ENCODE peak calls at places on chromosome 14, in eight cellular contexts. R is pancreas, E is suprapubic skin, I is small intestine, A is Peyer's patch, N is PC-3, G is IMR-90, J is astrocyte. S is an unnamed sample. For H3K4me1 and H3K36me3, the result is how much of the 10 kb centered on the place peaks cover.

GRCh38 chr14:43539210-43539609 is 967.9 kb downstream of the FSCB start:
- DNase-seq in R (no peak), E (no peak), I (no peak), A (no peak), N (peak), G (peak), J (no peak), S (no peak)

GRCh38 chr14:73755434-73756014 is 41.3 kb upstream of the PNMA1 start:
- DNase-seq in R (no peak), E (no peak), I (peak), A (peak), N (no peak), G (no peak), J (no peak), S (no peak)

GRCh38 chr14:80645667-80646413 is 295.7 kb downstream of the CEP128 start:
- DNase-seq in R (no peak), E (no peak), I (no peak), A (no peak), N (peak), G (no peak), J (no peak), S (no peak)

GRCh38 chr14:24394275-24394674 is 4.5 kb upstream of the NYNRIN start:
- DNase-seq in R (no peak), E (no peak), I (no peak), A (no peak), N (peak), G (no peak), J (no peak), S (no peak)

GRCh38 chr14:104265918-104266642 is 127.7 kb downstream of the KIF26A start:
- DNase-seq in R (peak), E (no peak), I (no peak), A (no peak), N (no peak), G (no peak), J (no peak), S (no peak)

GRCh38 chr14:103109789-103110415 is 13.4 kb upstream of the TNFAIP2 start:
- DNase-seq in R (no peak), E (no peak), I (no peak), A (no peak), N (peak), G (peak), J (peak), S (peak)

GRCh38 chr14:104595911-104596450 is 8.6 kb downstream of the TMEM179 start:
- DNase-seq in R (peak), E (no peak), I (no peak), A (no peak), N (no peak), G (no peak), J (no peak), S (no peak)

GRCh38 chr14:44316647-44317432 is 190.2 kb downstream of the FSCB start:
- DNase-seq in R (no peak), E (no peak), I (peak), A (no peak), N (peak), G (peak), J (peak), S (peak)

GRCh38 chr14:49970474-49971147 is 77.7 kb downstream of the ARF6 start:
- DNase-seq in R (no peak), E (no peak), I (peak), A (no peak), N (no peak), G (peak), J (peak), S (peak)

GRCh38 chr14:99972748-99973466 is 92.3 kb upstream of the EVL start:
- DNase-seq in R (no peak), E (no peak), I (no peak), A (no peak), N (no peak), G (no peak), J (peak), S (no peak)

GRCh38 chr14:101235042-101235871 is 326.0 kb upstream of the DIO3 start:
- DNase-seq in R (peak), E (peak), I (peak), A (no peak), N (peak), G (peak), J (peak), S (peak)

GRCh38 chr14:71591929-71592328 is 340.3 kb upstream of the RGS6 start:
- DNase-seq in R (no peak), E (no peak), I (peak), A (no peak), N (peak), G (peak), J (peak), S (peak)

GRCh38 chr14:86712176-86712575 is 1182.2 kb downstream of the FLRT2 start:
- DNase-seq in R (no peak), E (no peak), I (no peak), A (no peak), N (no peak), G (peak), J (no peak), S (no peak)

GRCh38 chr14:88154321-88154720 is 149.4 kb downstream of the GPR65 start:
- DNase-seq in R (no peak), E (no peak), I (no peak), A (no peak), N (no peak), G (no peak), J (no peak), S (no peak)
- H3K4me1 ChIP-seq in R (under half), E (under half), I (under half), A (under half), N (under half), G (under half), J (under half), S (under half)

DNA sequence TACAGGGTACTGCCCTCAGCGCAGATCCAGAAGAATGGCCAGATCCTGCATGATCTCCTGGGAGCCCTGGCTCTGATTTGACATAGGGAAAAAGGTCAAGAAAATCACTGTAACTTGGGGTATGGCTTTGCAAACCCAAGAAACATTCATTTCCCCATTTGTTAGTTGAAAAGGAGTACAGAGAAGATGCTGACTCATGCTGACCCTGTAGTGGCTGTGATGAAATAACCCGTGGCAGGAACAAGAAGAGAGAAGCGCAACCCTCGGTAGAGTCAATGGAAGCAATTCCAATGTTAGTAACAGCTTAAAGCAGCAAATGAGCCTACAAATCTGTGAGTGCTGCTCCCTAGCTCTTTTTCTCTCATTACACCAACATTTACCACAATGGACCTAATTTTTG is 281.6 kb upstream of the NPAS3 start:
- DNase-seq in R (no peak), E (no peak), I (no peak), A (no peak), N (peak), G (peak), J (peak), S (peak)
- H3K27ac ChIP-seq in R (no peak), E (no peak), I (no peak), A (no peak), N (no peak), G (no peak), J (no peak), S (peak)

DNA sequence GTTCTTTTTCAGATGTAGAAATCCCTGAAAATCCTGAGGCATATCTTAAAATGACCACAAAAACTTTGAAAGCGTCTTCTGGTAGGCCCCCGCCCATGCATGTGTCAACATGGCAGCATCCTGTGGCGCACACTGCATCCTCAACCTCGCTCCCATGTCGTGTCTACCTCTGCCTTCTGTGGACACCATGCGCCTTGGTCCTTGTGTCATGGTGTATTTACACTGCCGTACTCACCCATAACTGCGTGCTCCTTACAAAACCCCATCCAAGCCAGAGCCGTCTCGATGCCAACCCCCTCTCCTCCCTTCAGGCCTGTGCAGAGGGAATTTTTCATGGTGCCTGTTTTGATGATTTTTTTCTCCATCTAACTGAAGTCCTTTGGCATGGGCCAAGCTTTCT is 78.9 kb downstream of the ESR2 start:
- DNase-seq in R (no peak), E (peak), I (no peak), A (no peak), N (no peak), G (no peak), J (no peak), S (no peak)
- H3K36me3 ChIP-seq in R (under half), E (half or more), I (half or more), A (under half), N (under half), G (under half), J (under half), S (under half)

GRCh38 chr14:58637391-58638230 is at the start of gene DACT1:
- DNase-seq in R (peak), E (no peak), I (peak), A (peak), N (peak), G (peak), J (peak), S (peak)

GRCh38 chr14:58639842-58640484 is 2.2 kb downstream of the DACT1 start:
- DNase-seq in R (no peak), E (no peak), I (peak), A (no peak), N (peak), G (peak), J (peak), S (peak)

GRCh38 chr14:58636129-58636528 is 1.6 kb upstream of the DACT1 start:
- DNase-seq in R (no peak), E (no peak), I (no peak), A (no peak), N (no peak), G (no peak), J (no peak), S (no peak)

GRCh38 chr14:58637040-58637390 is 747 bp upstream of the DACT1 start:
- DNase-seq in R (no peak), E (no peak), I (peak), A (no peak), N (peak), G (peak), J (peak), S (peak)

GRCh38 chr14:58638231-58639205 is 756 bp downstream of the DACT1 start:
- DNase-seq in R (peak), E (no peak), I (peak), A (no peak), N (peak), G (peak), J (peak), S (peak)
- H3K4me1 ChIP-seq in R (under half), E (under half), I (under half), A (under half), N (under half), G (under half), J (under half), S (under half)

GRCh38 chr14:89293349-89293916 is 123.6 kb downstream of the FOXN3 start:
- DNase-seq in R (no peak), E (no peak), I (no peak), A (no peak), N (no peak), G (no peak), J (no peak), S (no peak)

GRCh38 chr14:89292579-89293348 is 124.3 kb downstream of the FOXN3 start:
- DNase-seq in R (no peak), E (no peak), I (no peak), A (no peak), N (no peak), G (no peak), J (no peak), S (no peak)

GRCh38 chr14:89289477-89289876 is 127.6 kb downstream of the FOXN3 start:
- DNase-seq in R (no peak), E (no peak), I (no peak), A (no peak), N (no peak), G (no peak), J (no peak), S (no peak)

GRCh38 chr14:89290813-89291212 is 126.2 kb downstream of the FOXN3 start:
- DNase-seq in R (no peak), E (no peak), I (no peak), A (no peak), N (no peak), G (no peak), J (no peak), S (no peak)

DNA sequence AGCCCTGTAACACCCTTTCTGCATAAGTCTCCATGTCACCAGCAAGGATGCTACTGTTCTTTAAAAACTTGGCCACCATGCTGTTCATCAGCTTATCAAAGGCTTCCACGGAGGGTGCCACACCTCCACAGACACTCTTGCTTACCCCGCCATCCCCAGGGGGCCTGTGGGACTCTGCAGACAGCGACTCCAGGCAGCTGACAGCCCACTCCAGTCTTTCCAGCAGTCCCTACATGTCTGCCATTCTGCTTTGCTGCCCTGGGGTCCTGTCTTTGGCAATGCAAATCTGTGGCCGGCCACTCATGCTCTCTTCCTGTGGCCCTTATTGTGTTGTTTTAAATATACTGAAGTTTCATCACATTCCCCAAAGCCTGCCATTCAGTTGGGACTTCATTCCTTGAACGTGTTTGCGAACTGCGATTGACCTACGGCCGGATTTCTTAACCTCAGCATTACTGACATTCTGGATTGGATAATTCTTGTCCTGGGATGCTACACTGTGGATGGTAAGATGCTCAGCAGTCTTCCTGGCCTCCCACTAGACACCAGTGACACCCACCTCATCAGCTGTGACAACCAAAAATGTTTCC is 125.6 kb downstream of the FOXN3 start:
- DNase-seq in R (no peak), E (no peak), I (no peak), A (no peak), N (no peak), G (no peak), J (no peak), S (no peak)
- H3K27ac ChIP-seq in R (no peak), E (no peak), I (no peak), A (no peak), N (no peak), G (no peak), J (no peak), S (no peak)

GRCh38 chr14:98082833-98083232 is 1189.2 kb downstream of the BCL11B start:
- DNase-seq in R (no peak), E (no peak), I (no peak), A (no peak), N (no peak), G (no peak), J (no peak), S (no peak)

GRCh38 chr14:98077176-98077575 is 1194.8 kb downstream of the BCL11B start:
- DNase-seq in R (no peak), E (no peak), I (no peak), A (no peak), N (no peak), G (no peak), J (no peak), S (no peak)
- H3K36me3 ChIP-seq in R (under half), E (under half), I (under half), A (under half), N (under half), G (under half), J (under half), S (under half)

DNA sequence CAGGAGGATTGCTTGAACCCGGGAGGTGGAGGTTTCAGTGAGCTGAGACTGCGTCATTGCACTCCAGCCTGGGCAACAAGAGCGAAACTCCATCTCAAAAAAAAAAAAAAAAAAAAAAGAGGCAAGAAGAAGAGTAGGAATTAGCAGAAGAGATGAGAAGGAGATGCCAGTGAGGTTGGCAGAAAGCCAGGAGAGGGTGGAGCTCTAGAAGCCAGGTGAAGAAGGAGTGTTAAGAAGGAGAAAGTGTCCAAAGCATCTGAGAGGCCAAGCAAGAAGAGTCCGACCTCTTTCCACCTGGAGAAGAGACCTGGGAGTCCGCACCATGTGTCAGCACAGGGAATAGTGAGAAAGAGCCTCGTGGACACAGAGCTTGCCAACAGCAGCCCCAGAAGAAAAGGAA is 70.3 kb downstream of the SAMD4A start:
- DNase-seq in R (no peak), E (no peak), I (peak), A (no peak), N (peak), G (no peak), J (no peak), S (no peak)
- H3K4me1 ChIP-seq in R (under half), E (under half), I (under half), A (under half), N (under half), G (under half), J (under half), S (under half)

DNA sequence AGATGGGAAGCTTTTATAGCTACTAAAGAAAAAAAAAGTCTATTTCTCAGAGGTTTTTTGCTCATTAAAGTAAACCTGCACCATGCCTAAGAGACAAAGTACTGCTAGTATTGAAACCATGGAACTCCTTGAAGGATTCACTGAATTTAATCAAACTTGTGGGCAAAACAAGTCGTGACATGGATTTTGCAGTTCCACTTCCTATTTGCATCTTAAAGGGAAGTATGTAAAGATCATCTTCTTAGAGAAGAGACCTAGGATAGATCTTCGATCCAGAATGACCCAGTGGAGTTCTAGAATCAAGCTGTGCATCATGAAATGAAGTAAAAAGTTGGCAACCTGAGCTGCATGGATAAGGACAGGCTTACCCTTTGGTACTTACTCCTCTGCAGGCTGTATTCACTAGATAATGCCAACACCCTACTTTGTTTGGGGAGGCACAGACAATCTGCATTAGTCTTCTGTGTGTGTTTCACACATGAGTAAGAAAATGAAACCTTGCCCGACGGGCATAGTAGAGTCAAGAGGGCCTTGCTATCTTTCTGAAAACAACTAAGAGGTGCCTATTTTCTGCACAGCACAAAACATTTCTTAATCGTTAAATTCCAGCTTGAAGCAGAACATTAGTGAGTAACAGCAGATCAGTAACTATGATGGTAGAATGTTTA is 1.9 kb downstream of the GNG2 start:
- DNase-seq in R (no peak), E (no peak), I (no peak), A (no peak), N (no peak), G (peak), J (no peak), S (peak)
- H3K27ac ChIP-seq in R (no peak), E (no peak), I (peak), A (peak), N (no peak), G (peak), J (no peak), S (no peak)

DNA sequence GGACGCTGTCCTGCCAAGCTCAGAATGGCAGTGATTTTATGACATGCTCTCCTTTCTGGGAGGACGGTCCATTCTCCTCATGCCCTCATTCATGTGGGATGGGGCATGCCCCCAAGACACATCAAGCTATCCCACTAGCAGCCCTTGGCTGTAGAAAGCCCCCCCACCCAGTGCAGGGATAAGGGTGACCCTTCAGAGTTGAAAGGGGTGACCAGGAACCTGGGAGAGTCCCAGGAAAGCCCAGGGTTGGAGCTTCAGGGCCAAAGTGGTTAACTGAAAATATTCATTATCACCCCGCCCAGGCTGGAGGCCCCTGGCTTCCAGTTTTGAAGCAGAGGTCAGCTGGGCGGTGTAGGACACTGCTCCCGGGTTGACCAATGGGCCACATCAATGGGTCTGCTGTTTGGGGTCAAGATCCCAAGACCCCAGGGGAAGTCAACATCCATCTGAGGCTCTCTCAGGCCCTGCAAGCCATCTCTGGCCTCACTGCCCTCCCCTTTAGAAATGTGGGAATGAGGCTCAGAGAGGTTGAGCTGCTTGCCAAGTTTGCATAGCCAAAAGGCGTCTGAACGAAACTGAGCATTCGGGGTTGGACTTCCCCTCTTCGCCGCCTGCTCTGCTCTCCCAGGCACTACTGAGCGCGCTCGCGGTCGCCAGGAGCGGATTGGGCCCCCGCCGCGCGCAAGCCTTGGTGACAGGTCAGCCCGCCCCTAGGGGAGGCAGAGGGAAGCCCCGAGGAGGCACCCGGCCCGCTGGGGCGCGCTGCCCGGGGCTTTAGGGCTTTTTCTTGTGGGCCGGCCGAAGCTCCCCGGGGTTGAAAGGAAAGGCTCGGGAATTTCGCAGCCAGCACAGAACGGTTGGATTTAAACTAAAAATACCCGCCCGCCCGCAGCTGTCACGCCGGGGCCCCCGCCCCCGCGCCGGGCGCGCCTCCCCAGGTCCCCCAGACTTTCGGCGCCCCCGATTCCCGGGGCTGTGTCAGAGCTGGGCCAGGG is 630 bp downstream of the SYNE3 start:
- DNase-seq in R (peak), E (peak), I (peak), A (peak), N (peak), G (peak), J (peak), S (no peak)
- H3K36me3 ChIP-seq in R (under half), E (under half), I (under half), A (under half), N (under half), G (under half), J (under half), S (under half)

S was measured in fibroblast of lung.